ENCODE peak calls at places on chromosomes 16 and 17, in six cellular contexts. O is psoas muscle, G is hepatocyte, T is thyroid gland, Z is esophagus squamous epithelium, I is colonic mucosa. L is an unnamed sample.

GRCh38 chr16:25079637-25080375 is 31.7 kb upstream of the LCMT1 start:
- DNase-seq in O (no peak), G (no peak), T (no peak), Z (no peak), I (no peak), L (no peak)

GRCh38 chr17:76843703-76844484 is 24.3 kb upstream of the MGAT5B start:
- DNase-seq in O (no peak), G (no peak), T (no peak), Z (no peak), I (no peak), L (no peak)

GRCh38 chr17:77502626-77503292 is 362.0 kb downstream of the SEC14L1 start:
- DNase-seq in O (peak; percentile 52), G (peak; percentile 2), T (no peak), Z (no peak), I (no peak), L (no peak)

GRCh38 chr17:40318835-40319332 is 9.9 kb downstream of the RARA start:
- DNase-seq in O (no peak), G (peak; percentile 6), T (peak; percentile 9), Z (no peak), I (peak; percentile 39), L (no peak)

GRCh38 chr16:1825864-1826690 is 548 bp downstream of the HAGH start:
- DNase-seq in O (no peak), G (peak; percentile 90), T (peak; percentile 66), Z (no peak), I (peak; percentile 45), L (peak; percentile 48)

GRCh38 chr17:81102352-81102751 is 63.0 kb upstream of the PVALEF start:
- DNase-seq in O (no peak), G (no peak), T (no peak), Z (no peak), I (no peak), L (no peak)

GRCh38 chr17:73493212-73493814 is 150.9 kb downstream of the SDK2 start:
- DNase-seq in O (no peak), G (no peak), T (no peak), Z (no peak), I (peak; percentile 48), L (no peak)

GRCh38 chr17:41196068-41196467 is 6.4 kb downstream of the KRTAP9-1 start:
- DNase-seq in O (no peak), G (no peak), T (no peak), Z (no peak), I (no peak), L (no peak)

GRCh38 chr17:18356624-18357023 is 6.7 kb downstream of the SHMT1 start:
- DNase-seq in O (peak; percentile 60), G (peak; percentile 30), T (no peak), Z (no peak), I (peak; percentile 40), L (no peak)

GRCh38 chr17:2889256-2889655 is 93.0 kb downstream of the RAP1GAP2 start:
- DNase-seq in O (no peak), G (no peak), T (peak; percentile 72), Z (no peak), I (no peak), L (no peak)

GRCh38 chr17:57294629-57295501 is 38.5 kb downstream of the MSI2 start:
- DNase-seq in O (peak; percentile 86), G (no peak), T (peak; percentile 20), Z (no peak), I (no peak), L (peak; percentile 84)

GRCh38 chr16:53822936-53823529 is 119.1 kb downstream of the FTO start:
- DNase-seq in O (no peak), G (no peak), T (no peak), Z (no peak), I (no peak), L (no peak)

GRCh38 chr17:19569785-19570496 is 36.3 kb downstream of the SLC47A1 start:
- DNase-seq in O (no peak), G (no peak), T (peak; percentile 17), Z (no peak), I (peak; percentile 60), L (peak; percentile 50)

GRCh38 chr17:41417576-41418015 is 6.8 kb downstream of the KRT37 start:
- DNase-seq in O (no peak), G (peak; percentile 15), T (no peak), Z (no peak), I (no peak), L (no peak)

GRCh38 chr16:86783626-86784266 is 205.4 kb downstream of the FOXL1 start:
- DNase-seq in O (no peak), G (no peak), T (no peak), Z (no peak), I (no peak), L (no peak)

GRCh38 chr17:56297142-56297541 is 143.9 kb downstream of the ANKFN1 start:
- DNase-seq in O (no peak), G (no peak), T (peak; percentile 3), Z (no peak), I (no peak), L (peak; percentile 4)

GRCh38 chr16:74871608-74872007 is 97.0 kb upstream of the FA2H start:
- DNase-seq in O (no peak), G (no peak), T (no peak), Z (no peak), I (no peak), L (no peak)

GRCh38 chr17:68809148-68809547 is 146.0 kb downstream of the ABCA8 start:
- DNase-seq in O (no peak), G (no peak), T (no peak), Z (no peak), I (no peak), L (no peak)

GRCh38 chr16:57092786-57093301 is 461 bp downstream of the CPNE2 start:
- DNase-seq in O (peak; percentile 76), G (peak; percentile 64), T (peak; percentile 41), Z (no peak), I (peak; percentile 62), L (peak; percentile 74)

GRCh38 chr17:38419508-38419981 is 8.7 kb upstream of the ARHGAP23 start:
- DNase-seq in O (no peak), G (no peak), T (no peak), Z (no peak), I (no peak), L (peak; percentile 21)

GRCh38 chr17:79038545-79039135 is 14.7 kb downstream of the C1QTNF1 start:
- DNase-seq in O (peak; percentile 81), G (no peak), T (peak; percentile 29), Z (no peak), I (no peak), L (no peak)

GRCh38 chr17:33200116-33200515 is 93.0 kb downstream of the ASIC2 start:
- DNase-seq in O (no peak), G (peak; percentile 24), T (peak; percentile 19), Z (no peak), I (peak; percentile 52), L (no peak)

GRCh38 chr16:27232061-27232841 is 28.9 kb downstream of the KDM8 start:
- DNase-seq in O (no peak), G (no peak), T (no peak), Z (no peak), I (peak; percentile 67), L (peak; percentile 65)

GRCh38 chr16:21565816-21566669 is 33.3 kb upstream of the METTL9 start:
- DNase-seq in O (no peak), G (peak; percentile 64), T (no peak), Z (no peak), I (no peak), L (no peak)

GRCh38 chr17:79325707-79326106 is 251.1 kb downstream of the ENGASE start:
- DNase-seq in O (no peak), G (peak; percentile 48), T (no peak), Z (no peak), I (no peak), L (peak; percentile 46)

GRCh38 chr17:41666708-41667279 is 21.9 kb upstream of the EIF1 start:
- DNase-seq in O (peak; percentile 92), G (peak; percentile 89), T (peak; percentile 82), Z (peak; percentile 29), I (peak; percentile 92), L (peak; percentile 75)

GRCh38 chr17:21573961-21574610 is 118.2 kb upstream of the KCNJ18 start:
- DNase-seq in O (peak; percentile 80), G (no peak), T (peak; percentile 45), Z (no peak), I (peak; percentile 54), L (no peak)

GRCh38 chr16:57265850-57266530 is 18.5 kb downstream of the PLLP start:
- DNase-seq in O (peak; percentile 61), G (peak; percentile 70), T (peak; percentile 97), Z (no peak), I (peak; percentile 90), L (peak; percentile 51)

GRCh38 chr16:11258553-11259287 is 2.7 kb upstream of the SOCS1 start:
- DNase-seq in O (peak; percentile 76), G (no peak), T (peak; percentile 88), Z (no peak), I (peak; percentile 74), L (peak; percentile 11)

GRCh38 chr16:25827709-25828108 is 135.9 kb downstream of the HS3ST4 start:
- DNase-seq in O (no peak), G (no peak), T (no peak), Z (no peak), I (no peak), L (no peak)

GRCh38 chr17:75090871-75091854 is 3.4 kb downstream of the SLC16A5 start:
- DNase-seq in O (peak; percentile 73), G (no peak), T (peak; percentile 26), Z (no peak), I (peak; percentile 87), L (peak; percentile 64)

GRCh38 chr16:1024126-1024525 is 42.6 kb downstream of the SOX8 start:
- DNase-seq in O (no peak), G (no peak), T (no peak), Z (no peak), I (no peak), L (no peak)

GRCh38 chr16:70781800-70782199 is 19.2 kb downstream of the VAC14 start:
- DNase-seq in O (peak; percentile 67), G (no peak), T (no peak), Z (no peak), I (no peak), L (no peak)

GRCh38 chr16:28931801-28932225 is at the start of gene CD19:
- DNase-seq in O (no peak), G (no peak), T (no peak), Z (no peak), I (no peak), L (no peak)
- H3K4me1 ChIP-seq in O (no peaks in the 10 kb centered on the region), G (no peaks in the 10 kb centered on the region), T (no peaks in the 10 kb centered on the region), Z (peaks cover under 1% of the 10 kb centered on the region), I (peaks cover 6% of the 10 kb centered on the region), L (peaks cover 6% of the 10 kb centered on the region)

DNA sequence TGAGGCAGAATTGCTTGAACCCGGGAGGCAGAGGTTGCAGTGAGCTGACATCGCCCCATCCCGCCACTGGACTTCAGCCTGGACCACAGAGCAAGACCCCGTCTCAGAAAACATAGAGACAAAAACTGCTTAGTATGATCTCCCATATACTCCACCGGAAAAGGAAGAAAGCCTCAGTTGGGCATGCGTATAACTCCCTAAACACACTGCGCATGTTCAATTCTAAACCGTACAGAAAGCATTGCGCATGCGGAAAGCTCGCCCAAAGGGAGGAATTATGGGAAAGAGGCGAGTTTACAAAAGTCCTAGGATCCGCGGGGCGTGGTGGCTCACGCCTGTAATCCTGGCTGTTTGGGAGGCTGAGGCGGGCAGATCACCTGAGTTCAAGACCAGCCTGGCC is 312.7 kb upstream of the ERCC4 start:
- DNase-seq in O (no peak), G (no peak), T (no peak), Z (no peak), I (no peak), L (no peak)
- H3K4me3 ChIP-seq in O (no peak overlapping the region), G (no peak overlapping the region), T (no peak overlapping the region), Z (no peak overlapping the region), I (no peak overlapping the region), L (no peak overlapping the region)

GRCh38 chr16:20075243-20075642 is 1.6 kb upstream of the GPR139 start:
- DNase-seq in O (no peak), G (no peak), T (no peak), Z (no peak), I (no peak), L (no peak)
- H3K27me3 ChIP-seq in O (no peaks in the 10 kb centered on the region), G (peaks cover 68% of the 10 kb centered on the region), T (no peaks in the 10 kb centered on the region), Z (no peaks in the 10 kb centered on the region), I (peaks cover 9% of the 10 kb centered on the region), L (no peaks in the 10 kb centered on the region)

GRCh38 chr16:14140916-14141315 is 69.8 kb downstream of the MRTFB start:
- DNase-seq in O (no peak), G (no peak), T (no peak), Z (no peak), I (no peak), L (no peak)
- H3K4me1 ChIP-seq in O (no peaks in the 10 kb centered on the region), G (peaks cover 3% of the 10 kb centered on the region), T (no peaks in the 10 kb centered on the region), Z (no peaks in the 10 kb centered on the region), I (no peaks in the 10 kb centered on the region), L (no peaks in the 10 kb centered on the region)